ENCODE peak calls at places on chromosome 14, in four cellular contexts. T is neural crest cell; A is adipocyte; M is effector CD4-positive, alpha-beta T cell. V is an unnamed sample.

GRCh38 chr14:74549588-74549987 is 56.0 kb downstream of the ISCA2 start:
- DNase-seq in T (no peak), A (peak), M (no peak), V (no peak)

GRCh38 chr14:63186453-63186852 is 17.8 kb upstream of the RHOJ start:
- DNase-seq in T (no peak), A (peak), M (no peak), V (no peak)

GRCh38 chr14:74516451-74517155 is 23.0 kb downstream of the ISCA2 start:
- DNase-seq in T (no peak), A (peak), M (no peak), V (no peak)

GRCh38 chr14:69804902-69805301 is 7.9 kb upstream of the SLC10A1 start:
- DNase-seq in T (no peak), A (no peak), M (no peak), V (no peak)

GRCh38 chr14:90398315-90398811 is 1.5 kb downstream of the CALM1 start:
- DNase-seq in T (peak), A (peak), M (peak), V (peak)

GRCh38 chr14:92938235-92938875 is 15.4 kb downstream of the CHGA start:
- DNase-seq in T (no peak), A (no peak), M (no peak), V (peak)

GRCh38 chr14:45135181-45135580 is 549 bp upstream of the FANCM start:
- DNase-seq in T (peak), A (peak), M (no peak), V (no peak)

GRCh38 chr14:64502476-64503183 is 1.0 kb downstream of the ZBTB25 start:
- DNase-seq in T (no peak), A (peak), M (peak), V (no peak)

GRCh38 chr14:80645667-80646413 is 295.7 kb downstream of the CEP128 start:
- DNase-seq in T (no peak), A (no peak), M (no peak), V (no peak)

GRCh38 chr14:100069161-100069800 is 4.1 kb downstream of the EVL start:
- DNase-seq in T (no peak), A (no peak), M (no peak), V (no peak)

GRCh38 chr14:26204954-26205479 is 392.8 kb downstream of the NOVA1 start:
- DNase-seq in T (peak), A (no peak), M (no peak), V (peak)

GRCh38 chr14:63504628-63505027 is 38.5 kb downstream of the PPP2R5E start:
- DNase-seq in T (no peak), A (peak), M (no peak), V (no peak)

GRCh38 chr14:95897280-95897679 is 20.6 kb downstream of the TUNAR start:
- DNase-seq in T (no peak), A (no peak), M (no peak), V (no peak)

GRCh38 chr14:33332497-33332896 is 393.8 kb downstream of the NPAS3 start:
- DNase-seq in T (no peak), A (no peak), M (no peak), V (peak)

GRCh38 chr14:77965919-77966435 is 166.1 kb downstream of the ADCK1 start:
- DNase-seq in T (no peak), A (peak), M (no peak), V (no peak)

GRCh38 chr14:83217492-83217891 is 1683.8 kb upstream of the SEL1L start:
- DNase-seq in T (no peak), A (peak), M (no peak), V (no peak)

GRCh38 chr14:91369628-91370445 is 47.8 kb downstream of the CCDC88C start:
- DNase-seq in T (no peak), A (peak), M (peak), V (peak)

GRCh38 chr14:51547260-51547659 is 104.5 kb upstream of the FRMD6 start:
- DNase-seq in T (no peak), A (peak), M (no peak), V (peak)

GRCh38 chr14:56664811-56665421 is 85.3 kb downstream of the TMEM260 start:
- DNase-seq in T (no peak), A (no peak), M (no peak), V (no peak)

GRCh38 chr14:51160871-51161270 is 66.0 kb upstream of the TRIM9 start:
- DNase-seq in T (no peak), A (no peak), M (no peak), V (no peak)

V was measured in NCI-H446.